ENCODE peak calls at places on chromosomes 1 and 21, in four cellular contexts. T is thyroid gland, I is RPMI8226, X is activated T-helper 1 cell treated with Interleukin-2 at 50 U/mL for 16 hours. K is an unnamed sample.

GRCh38 chr1:64471218-64471719 is 1.3 kb downstream of the CACHD1 start:
- DNase-seq in T (peak; percentile 61), I (no peak), X (no peak), K (no peak)

GRCh38 chr1:155026154-155026553 is 7.4 kb downstream of the DCST2 start:
- DNase-seq in T (no peak), I (no peak), X (no peak), K (no peak)

GRCh38 chr1:48016526-48016925 is 19.3 kb upstream of the TRABD2B start:
- DNase-seq in T (no peak), I (no peak), X (no peak), K (no peak)

GRCh38 chr1:5992814-5993552 is 758 bp upstream of the NPHP4 start:
- DNase-seq in T (no peak), I (peak; percentile 45), X (no peak), K (peak; percentile 8)

GRCh38 chr1:60069691-60070090 is 3.9 kb downstream of the C1orf87 start:
- DNase-seq in T (no peak), I (no peak), X (no peak), K (no peak)

GRCh38 chr1:162069334-162070093 is at the start of gene NOS1AP:
- DNase-seq in T (peak; percentile 82), I (peak; percentile 92), X (peak; percentile 58), K (peak; percentile 69)

GRCh38 chr1:178243119-178243518 is 149.2 kb downstream of the RASAL2 start:
- DNase-seq in T (no peak), I (no peak), X (no peak), K (no peak)

GRCh38 chr1:67945733-67946374 is 104.6 kb downstream of the DIRAS3 start:
- DNase-seq in T (peak; percentile 34), I (no peak), X (no peak), K (no peak)

GRCh38 chr21:25772680-25773079 is 37.9 kb downstream of the GABPA start:
- DNase-seq in T (no peak), I (no peak), X (no peak), K (no peak)

GRCh38 chr1:63901094-63901493 is 127.3 kb downstream of the ROR1 start:
- DNase-seq in T (no peak), I (peak; percentile 21), X (no peak), K (no peak)

GRCh38 chr1:29644812-29645211 is 408.5 kb downstream of the PTPRU start:
- DNase-seq in T (no peak), I (no peak), X (no peak), K (no peak)

GRCh38 chr1:41539999-41540398 is 55.5 kb upstream of the EDN2 start:
- DNase-seq in T (no peak), I (no peak), X (no peak), K (no peak)

GRCh38 chr1:173202430-173203145 is 4.5 kb downstream of the TNFSF4 start:
- DNase-seq in T (no peak), I (peak; percentile 51), X (no peak), K (no peak)

GRCh38 chr1:40303790-40304189 is 13.3 kb downstream of the COL9A2 start:
- DNase-seq in T (no peak), I (no peak), X (no peak), K (no peak)

GRCh38 chr1:165288301-165289120 is 68.0 kb downstream of the LMX1A start:
- DNase-seq in T (no peak), I (no peak), X (no peak), K (no peak)

GRCh38 chr1:30130106-30130505 is 593.3 kb downstream of the MATN1 start:
- DNase-seq in T (no peak), I (no peak), X (no peak), K (no peak)

GRCh38 chr1:44270666-44271628 is 57.7 kb downstream of the DMAP1 start:
- DNase-seq in T (no peak), I (no peak), X (no peak), K (no peak)

GRCh38 chr1:230915079-230915478 is 46.8 kb upstream of the C1orf198 start:
- DNase-seq in T (no peak), I (no peak), X (no peak), K (no peak)

GRCh38 chr1:24203404-24203803 is 16.3 kb upstream of the IFNLR1 start:
- DNase-seq in T (no peak), I (peak; percentile 96), X (no peak), K (no peak)

GRCh38 chr21:15437873-15438272 is 291.9 kb upstream of the USP25 start:
- DNase-seq in T (no peak), I (no peak), X (no peak), K (no peak)

GRCh38 chr21:45544449-45545235 is 2.4 kb upstream of the SLC19A1 start:
- DNase-seq in T (no peak), I (no peak), X (no peak), K (no peak)

GRCh38 chr1:27887215-27888035 is 15.1 kb downstream of the THEMIS2 start:
- DNase-seq in T (no peak), I (peak; percentile 68), X (no peak), K (peak; percentile 52)

GRCh38 chr1:84174051-84174556 is 30.0 kb downstream of the PRKACB start:
- DNase-seq in T (no peak), I (no peak), X (no peak), K (no peak)

GRCh38 chr1:243708210-243708609 is 141.8 kb downstream of the AKT3 start:
- DNase-seq in T (no peak), I (no peak), X (no peak), K (no peak)

GRCh38 chr1:193520472-193520871 is 334.1 kb upstream of the B3GALT2 start:
- DNase-seq in T (peak; percentile 72), I (no peak), X (no peak), K (no peak)

GRCh38 chr1:164311376-164311775 is 247.6 kb upstream of the PBX1 start:
- DNase-seq in T (no peak), I (peak; percentile 33), X (no peak), K (no peak)

GRCh38 chr1:231240531-231240882 is 505 bp upstream of the GNPAT start:
- DNase-seq in T (no peak), I (no peak), X (no peak), K (no peak)

GRCh38 chr21:31260790-31261189 is 83.3 kb downstream of the TIAM1 start:
- DNase-seq in T (no peak), I (no peak), X (no peak), K (no peak)

GRCh38 chr1:66412689-66413088 is 121.3 kb upstream of the SGIP1 start:
- DNase-seq in T (no peak), I (no peak), X (no peak), K (no peak)

GRCh38 chr1:12472798-12473551 is 145.0 kb downstream of the DHRS3 start:
- DNase-seq in T (no peak), I (no peak), X (peak; percentile 44), K (peak; percentile 48)

GRCh38 chr1:54996869-54997710 is 1.6 kb upstream of the BSND start:
- DNase-seq in T (no peak), I (no peak), X (no peak), K (no peak)

GRCh38 chr21:46597031-46597430 is 7.9 kb downstream of the S100B start:
- DNase-seq in T (no peak), I (no peak), X (no peak), K (no peak)

GRCh38 chr1:243233908-243234307 is 21.2 kb downstream of the CEP170 start:
- DNase-seq in T (no peak), I (no peak), X (no peak), K (no peak)

K was measured in activated effector memory CD4-positive, alpha-beta T cell treated with Interleukin-2 at 50 U/mL for 16 hours.